ENCODE peak calls at places on chromosomes 5 and 9, in six cellular contexts. Q, C, M, K, N and J are unnamed samples.

GRCh38 chr5:137604348-137605095 is 105.4 kb upstream of the SPOCK1 start:
- DNase-seq in Q (no peak), C (no peak), M (no peak), K (no peak), N (no peak), J (no peak)

GRCh38 chr9:73073337-73074175 is 78.1 kb upstream of the ANXA1 start:
- DNase-seq in Q (no peak), C (peak; percentile 32), M (no peak), K (no peak), N (no peak), J (no peak)

GRCh38 chr5:133969654-133970324 is 1.4 kb upstream of the C5orf15 start:
- DNase-seq in Q (no peak), C (no peak), M (no peak), K (no peak), N (no peak), J (no peak)

GRCh38 chr5:157143127-157143959 is 678 bp upstream of the MED7 start:
- DNase-seq in Q (peak; percentile 51), C (peak; percentile 11), M (peak; percentile 50), K (peak; percentile 76), N (peak; percentile 68), J (no peak)

GRCh38 chr5:141879941-141880738 is 1.9 kb upstream of the PCDH1 start:
- DNase-seq in Q (no peak), C (no peak), M (no peak), K (no peak), N (no peak), J (no peak)

GRCh38 chr9:72839140-72839539 is 113.7 kb downstream of the ALDH1A1 start:
- DNase-seq in Q (no peak), C (no peak), M (no peak), K (no peak), N (no peak), J (no peak)

GRCh38 chr5:9108156-9108555 is 437.7 kb downstream of the SEMA5A start:
- DNase-seq in Q (no peak), C (no peak), M (no peak), K (no peak), N (no peak), J (peak; percentile 14)

GRCh38 chr9:112605518-112605917 is 112.4 kb downstream of the INIP start:
- DNase-seq in Q (no peak), C (no peak), M (no peak), K (no peak), N (no peak), J (no peak)

GRCh38 chr9:8863064-8863463 is 1063.5 kb upstream of the DMAC1 start:
- DNase-seq in Q (no peak), C (no peak), M (no peak), K (no peak), N (no peak), J (no peak)

GRCh38 chr9:36878986-36879982 is 154.8 kb downstream of the PAX5 start:
- DNase-seq in Q (no peak), C (no peak), M (no peak), K (no peak), N (no peak), J (no peak)

GRCh38 chr9:126689027-126689825 is 75.5 kb downstream of the LMX1B start:
- DNase-seq in Q (no peak), C (no peak), M (no peak), K (no peak), N (no peak), J (no peak)

GRCh38 chr5:10453564-10453963 is 11.9 kb downstream of the ROPN1L start:
- DNase-seq in Q (no peak), C (no peak), M (no peak), K (no peak), N (no peak), J (no peak)

GRCh38 chr9:14179449-14179848 is 134.5 kb downstream of the NFIB start:
- DNase-seq in Q (no peak), C (no peak), M (no peak), K (no peak), N (no peak), J (no peak)

GRCh38 chr5:67880358-67880810 is 335.2 kb upstream of the PIK3R1 start:
- DNase-seq in Q (no peak), C (no peak), M (no peak), K (no peak), N (no peak), J (no peak)

GRCh38 chr5:124980174-124980941 is 233.9 kb upstream of the ZNF608 start:
- DNase-seq in Q (no peak), C (no peak), M (no peak), K (no peak), N (no peak), J (no peak)

GRCh38 chr5:1062761-1063568 is 48.9 kb downstream of the SLC12A7 start:
- DNase-seq in Q (no peak), C (no peak), M (no peak), K (no peak), N (no peak), J (no peak)

GRCh38 chr9:116157436-116158138 is 4.0 kb downstream of the PAPPA start:
- DNase-seq in Q (no peak), C (peak; percentile 58), M (no peak), K (no peak), N (no peak), J (no peak)

GRCh38 chr9:98375138-98375726 is 119.8 kb upstream of the TBC1D2 start:
- DNase-seq in Q (no peak), C (peak; percentile 80), M (no peak), K (no peak), N (no peak), J (peak; percentile 64)

GRCh38 chr5:103942587-103943186 is 380.1 kb upstream of the NUDT12 start:
- DNase-seq in Q (no peak), C (no peak), M (no peak), K (no peak), N (no peak), J (no peak)

GRCh38 chr5:38677611-38678010 is 121.2 kb upstream of the LIFR start:
- DNase-seq in Q (no peak), C (no peak), M (no peak), K (no peak), N (no peak), J (no peak)

GRCh38 chr5:79151933-79152671 is 40.5 kb downstream of the BHMT start:
- DNase-seq in Q (no peak), C (no peak), M (no peak), K (no peak), N (no peak), J (no peak)

GRCh38 chr9:34187891-34188240 is 9.0 kb downstream of the UBAP1 start:
- DNase-seq in Q (no peak), C (no peak), M (no peak), K (no peak), N (no peak), J (no peak)

GRCh38 chr5:126104951-126105350 is 318.3 kb upstream of the GRAMD2B start:
- DNase-seq in Q (no peak), C (no peak), M (no peak), K (no peak), N (no peak), J (no peak)

GRCh38 chr5:848671-849111 is 2.1 kb downstream of the ZDHHC11 start:
- DNase-seq in Q (no peak), C (no peak), M (no peak), K (peak; percentile 54), N (no peak), J (no peak)

GRCh38 chr9:127742435-127743088 is 7.5 kb upstream of the TOR2A start:
- DNase-seq in Q (no peak), C (no peak), M (peak; percentile 73), K (no peak), N (no peak), J (peak; percentile 23)
- H3K4me3 ChIP-seq in Q (no peak overlapping the region), C (peak overlapping the region; percentile 53), M (no peak overlapping the region), K (peak overlapping the region; percentile 26), N (peak overlapping the region; percentile 43), J (peak overlapping the region; percentile 30)

DNA sequence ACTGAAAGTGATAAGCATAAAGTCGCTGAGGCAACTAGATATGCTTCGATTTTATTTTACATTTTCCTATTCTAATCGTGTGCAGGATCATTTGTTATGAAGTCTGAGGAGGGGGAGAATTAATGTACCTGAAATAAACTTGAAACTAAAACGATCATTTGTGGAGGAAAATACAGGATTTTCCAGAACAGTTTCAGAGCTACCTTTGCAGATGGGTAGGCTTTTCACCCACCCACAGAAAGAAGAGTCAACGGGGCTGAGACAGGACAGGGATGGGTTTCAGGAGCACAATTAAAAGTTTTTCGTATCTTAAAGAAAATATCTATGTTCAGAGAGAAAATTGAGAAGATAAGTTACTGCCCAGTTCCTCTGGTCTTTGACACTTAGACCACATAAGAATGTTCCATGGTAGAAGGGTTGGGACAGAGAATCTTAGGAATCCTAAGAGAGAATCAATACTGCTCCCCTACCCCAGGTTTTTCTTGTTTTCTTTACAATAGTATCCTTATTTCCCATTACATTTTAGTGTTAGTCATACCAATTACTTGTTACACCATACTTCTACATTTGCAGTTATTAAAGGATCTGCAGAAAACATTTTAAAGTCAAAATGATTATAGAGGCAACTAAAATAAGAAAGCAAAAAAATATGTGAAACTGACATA is 211.4 kb downstream of the DEPDC1B start:
- DNase-seq in Q (no peak), C (no peak), M (no peak), K (no peak), N (no peak), J (peak; percentile 25)
- H3K4me3 ChIP-seq in Q (no peak overlapping the region), C (peak overlapping the region; percentile 36), M (no peak overlapping the region), K (peak overlapping the region; percentile 17), N (no peak overlapping the region), J (peak overlapping the region; percentile 22)

GRCh38 chr9:18489861-18490260 is 15.9 kb downstream of the ADAMTSL1 start:
- DNase-seq in Q (no peak), C (peak; percentile 25), M (no peak), K (no peak), N (no peak), J (peak; percentile 51)
- H3K4me3 ChIP-seq in Q (no peak overlapping the region), C (no peak overlapping the region), M (no peak overlapping the region), K (no peak overlapping the region), N (no peak overlapping the region), J (peak overlapping the region; percentile 22)

GRCh38 chr9:117414906-117415583 is at the start of gene ASTN2:
- DNase-seq in Q (no peak), C (no peak), M (no peak), K (no peak), N (no peak), J (no peak)
- H3K4me3 ChIP-seq in Q (no peak within 1 kb of the TSS), C (peak within 1 kb of the TSS; percentile 29), M (peak within 1 kb of the TSS; percentile 9), K (peak within 1 kb of the TSS; percentile 14), N (peak within 1 kb of the TSS; percentile 53), J (peak within 1 kb of the TSS; percentile 38)